ENCODE peak calls at places on chromosomes 13 and 19, in ten cellular contexts. M, D, Y, H, U, P, A, C, S and X are unnamed samples.

GRCh38 chr19:38867176-38867780 is 10.8 kb downstream of the RINL start:
- DNase-seq in S (no peak), M (no peak), H (no peak), U (no peak), P (no peak), Y (no peak), A (no peak), C (no peak), D (no peak), X (no peak)

GRCh38 chr13:94968040-94968756 is 255.9 kb upstream of the SOX21 start:
- DNase-seq in H (peak; percentile 83), S (no peak), P (no peak), A (peak; percentile 4), C (no peak), U (no peak), Y (no peak), D (no peak), M (no peak), X (peak; percentile 19)

GRCh38 chr19:33550741-33551140 is 29.1 kb upstream of the PEPD start:
- DNase-seq in P (no peak), A (no peak), H (no peak), D (no peak), Y (no peak), C (no peak), U (no peak), M (no peak), S (no peak), X (no peak)

GRCh38 chr13:61128850-61129645 is 286.6 kb downstream of the PCDH20 start:
- DNase-seq in S (no peak), D (no peak), M (no peak), U (no peak), P (no peak), A (no peak), Y (no peak), H (no peak), C (no peak), X (no peak)

GRCh38 chr13:36447501-36447900 is 15.2 kb downstream of the CCNA1 start:
- DNase-seq in D (no peak), M (no peak), H (no peak), C (no peak), A (no peak), S (no peak), Y (no peak), U (no peak), P (no peak), X (no peak)

GRCh38 chr19:42270346-42271044 is 1.4 kb downstream of the CIC start:
- DNase-seq in C (no peak), H (no peak), Y (no peak), M (no peak), P (peak; percentile 73), S (peak; percentile 82), U (peak; percentile 83), D (peak; percentile 76), A (peak; percentile 72), X (peak; percentile 55)

GRCh38 chr13:97743946-97744345 is 209.5 kb upstream of the IPO5 start:
- DNase-seq in S (no peak), D (no peak), M (no peak), A (no peak), H (no peak), Y (no peak), P (no peak), U (no peak), C (no peak), X (no peak)

GRCh38 chr19:6059996-6060599 is 50.2 kb downstream of the RFX2 start:
- DNase-seq in C (no peak), P (no peak), M (no peak), A (no peak), H (no peak), S (no peak), Y (no peak), U (no peak), D (no peak), X (no peak)

GRCh38 chr13:79392882-79393563 is 13.0 kb downstream of the RBM26 start:
- DNase-seq in A (peak; percentile 39), D (peak; percentile 59), C (no peak), M (no peak), H (no peak), U (peak; percentile 30), P (peak; percentile 53), Y (peak; percentile 68), S (no peak), X (no peak)

GRCh38 chr19:18053571-18054219 is 33.0 kb downstream of the IL12RB1 start:
- DNase-seq in U (no peak), S (no peak), P (peak; percentile 23), D (no peak), C (no peak), Y (peak; percentile 81), M (no peak), H (no peak), A (no peak), X (no peak)

GRCh38 chr19:35712910-35713845 is 4.6 kb upstream of the KMT2B start:
- DNase-seq in S (no peak), C (no peak), A (peak; percentile 85), D (peak; percentile 55), U (peak; percentile 48), Y (no peak), M (no peak), H (no peak), P (peak; percentile 22), X (peak; percentile 83)

GRCh38 chr19:4369109-4369887 is 25.9 kb downstream of the MPND start:
- DNase-seq in S (peak; percentile 73), H (no peak), D (peak; percentile 82), P (peak; percentile 74), M (no peak), Y (no peak), U (peak; percentile 65), A (peak; percentile 87), C (no peak), X (peak; percentile 78)

GRCh38 chr13:113074876-113075275 is 30.7 kb upstream of the F7 start:
- DNase-seq in D (no peak), M (no peak), C (no peak), Y (no peak), P (no peak), S (peak; percentile 40), U (no peak), H (no peak), A (no peak), X (no peak)

GRCh38 chr13:99288069-99288468 is 19.1 kb downstream of the GPR183 start:
- DNase-seq in M (no peak), U (no peak), H (no peak), C (no peak), Y (no peak), P (no peak), A (peak; percentile 83), D (no peak), S (no peak), X (peak; percentile 66)

GRCh38 chr13:114080739-114081561 is 51.5 kb downstream of the RASA3 start:
- DNase-seq in S (peak; percentile 38), D (no peak), P (no peak), M (no peak), H (no peak), A (no peak), C (peak; percentile 15), U (no peak), Y (no peak), X (no peak)

GRCh38 chr19:24029941-24030636 is 56.9 kb upstream of the ZNF254 start:
- DNase-seq in Y (no peak), C (no peak), S (no peak), D (no peak), H (no peak), M (no peak), P (no peak), A (no peak), U (no peak), X (no peak)

GRCh38 chr13:45807520-45808099 is 43.9 kb downstream of the SIAH3 start:
- DNase-seq in U (peak; percentile 6), D (peak; percentile 9), C (no peak), Y (peak; percentile 17), A (no peak), H (no peak), P (peak; percentile 20), M (peak; percentile 1), S (no peak), X (peak; percentile 47)

GRCh38 chr13:76882431-76882830 is 3.8 kb downstream of the KCTD12 start:
- DNase-seq in Y (no peak), P (no peak), M (no peak), A (peak; percentile 9), H (no peak), U (no peak), C (no peak), S (no peak), D (no peak), X (no peak)

GRCh38 chr13:51261610-51262249 is 39.5 kb downstream of the FAM124A start:
- DNase-seq in D (no peak), C (no peak), U (no peak), P (no peak), Y (no peak), H (no peak), A (no peak), M (no peak), S (no peak), X (no peak)